ENCODE peak calls at places on chromosome 10, in eight cellular contexts. V is activated T-cell treated with anti-CD3 and anti-CD28 coated beads, Interleukin-2, amount 50 U/mL, for 4 hours; H is choroid plexus epithelial cell; B is AG04450; D is testis; A is frontal cortex; N is stimulated activated CD4-positive, alpha-beta T cell treated with anti-CD3 and anti-CD28 coated beads, Interleukin-2, amount 100 ng/mL, for 24 hours; I is naive thymus-derived CD8-positive, alpha-beta T cell. L is an unnamed sample.

GRCh38 chr10:130136214-130137076 is at the start of gene GLRX3:
- DNase-seq in N (peak), D (peak), H (peak), I (peak), A (peak), B (no peak), V (peak), L (peak)

GRCh38 chr10:124049484-124049883 is 43.9 kb downstream of the CHST15 start:
- DNase-seq in V (no peak), N (no peak), H (peak), D (no peak), I (no peak), A (no peak), B (no peak), L (no peak)

GRCh38 chr10:121988361-121989324 is at the start of gene TACC2:
- DNase-seq in I (no peak), V (no peak), D (no peak), A (no peak), B (no peak), H (no peak), N (no peak), L (no peak)

GRCh38 chr10:102211615-102212299 is 14.3 kb upstream of the ELOVL3 start:
- DNase-seq in B (no peak), V (no peak), I (no peak), H (no peak), N (no peak), D (no peak), A (no peak), L (no peak)

GRCh38 chr10:14953452-14954000 is 370 bp downstream of the DCLRE1C start:
- DNase-seq in B (peak), N (no peak), I (no peak), A (no peak), D (peak), V (no peak), H (peak), L (peak)

GRCh38 chr10:126524526-126524925 is 136.2 kb upstream of the ADAM12 start:
- DNase-seq in N (no peak), I (no peak), V (no peak), D (no peak), A (no peak), H (no peak), B (no peak), L (no peak)

GRCh38 chr10:102555781-102556328 is 52.1 kb downstream of the SUFU start:
- DNase-seq in H (peak), V (no peak), N (no peak), D (no peak), I (no peak), B (peak), A (no peak), L (peak)

GRCh38 chr10:7482992-7483391 is 72.2 kb upstream of the SFMBT2 start:
- DNase-seq in V (no peak), N (no peak), I (no peak), D (no peak), B (no peak), A (no peak), H (no peak), L (no peak)

GRCh38 chr10:29783211-29783947 is 148.6 kb upstream of the SVIL start:
- DNase-seq in B (no peak), V (no peak), I (no peak), A (no peak), D (no peak), H (peak), N (no peak), L (no peak)

GRCh38 chr10:21907436-21907835 is 96.1 kb downstream of the DNAJC1 start:
- DNase-seq in N (no peak), I (no peak), A (no peak), D (no peak), H (no peak), B (no peak), V (no peak), L (no peak)

GRCh38 chr10:52283174-52283573 is 30.9 kb upstream of the DKK1 start:
- DNase-seq in A (no peak), H (peak), D (no peak), V (no peak), N (no peak), I (no peak), B (no peak), L (no peak)

GRCh38 chr10:33638401-33638800 is 303.9 kb upstream of the NRP1 start:
- DNase-seq in N (no peak), H (no peak), V (no peak), B (no peak), A (no peak), I (no peak), D (no peak), L (no peak)

GRCh38 chr10:89744021-89744420 is 42.6 kb downstream of the KIF20B start:
- DNase-seq in A (no peak), D (no peak), B (peak), I (no peak), V (no peak), N (no peak), H (peak), L (peak)

GRCh38 chr10:69649771-69650550 is 19.9 kb downstream of the FAM241B start:
- DNase-seq in V (no peak), I (no peak), H (no peak), N (no peak), A (no peak), D (no peak), B (no peak), L (no peak)

GRCh38 chr10:5659702-5660528 is 6.5 kb downstream of the ASB13 start:
- DNase-seq in D (peak), N (no peak), I (no peak), V (no peak), B (peak), H (peak), A (no peak), L (peak)

GRCh38 chr10:100286051-100287033 is at the start of gene BLOC1S2:
- DNase-seq in A (peak), I (peak), N (peak), V (peak), D (peak), B (peak), H (peak), L (peak)

GRCh38 chr10:30985552-30985951 is 46.1 kb downstream of the ZNF438 start:
- DNase-seq in V (no peak), I (no peak), B (no peak), H (peak), N (no peak), A (no peak), D (no peak), L (peak)

GRCh38 chr10:43752682-43753081 is 104.0 kb upstream of the ZNF32 start:
- DNase-seq in N (no peak), B (no peak), V (no peak), I (no peak), H (no peak), D (no peak), A (no peak), L (no peak)

GRCh38 chr10:130026670-130027456 is 62.8 kb upstream of the EBF3 start:
- DNase-seq in N (no peak), A (no peak), B (no peak), I (no peak), H (no peak), V (no peak), D (no peak), L (no peak)

GRCh38 chr10:105800626-105801025 is 1159.5 kb downstream of the SORCS3 start:
- DNase-seq in B (no peak), A (no peak), H (peak), N (no peak), V (no peak), I (no peak), D (no peak), L (no peak)